ENCODE peak calls at places on chromosome 5, in eight cellular contexts. X is aorta; L is right cardiac atrium; K is pancreas; S is heart right ventricle; I is HCT116; J is naive thymus-derived CD4-positive, alpha-beta T cell; O is IMR-90. R is an unnamed sample.

GRCh38 chr5:116343961-116344360 is 230.7 kb downstream of the SEMA6A start:
- ATAC-seq in X (no peak), L (peak), K (no peak), S (peak), I (no peak), J (no peak), O (no peak), R (no peak)

GRCh38 chr5:112200132-112200531 is 218.9 kb downstream of the EPB41L4A start:
- ATAC-seq in X (no peak), L (no peak), K (no peak), S (peak), I (no peak), J (no peak), O (no peak), R (no peak)

GRCh38 chr5:132260051-132260450 is 2.6 kb downstream of the PDLIM4 start:
- ATAC-seq in X (peak), L (no peak), K (no peak), S (no peak), I (peak), J (no peak), O (no peak), R (no peak)

GRCh38 chr5:115096034-115096769 is 73.5 kb downstream of the TRIM36 start:
- ATAC-seq in X (no peak), L (no peak), K (no peak), S (no peak), I (no peak), J (no peak), O (no peak), R (no peak)

GRCh38 chr5:152560508-152561137 is 155.5 kb upstream of the NMUR2 start:
- ATAC-seq in X (no peak), L (peak), K (peak), S (no peak), I (peak), J (no peak), O (no peak), R (no peak)

GRCh38 chr5:119063579-119064379 is 7.1 kb upstream of the DMXL1 start:
- ATAC-seq in X (no peak), L (no peak), K (peak), S (no peak), I (no peak), J (peak), O (peak), R (no peak)

GRCh38 chr5:178526796-178527457 is 63.3 kb downstream of the COL23A1 start:
- ATAC-seq in X (no peak), L (peak), K (no peak), S (peak), I (no peak), J (no peak), O (no peak), R (no peak)

GRCh38 chr5:7492371-7492770 is 96.4 kb downstream of the ADCY2 start:
- ATAC-seq in X (no peak), L (no peak), K (no peak), S (no peak), I (no peak), J (no peak), O (no peak), R (no peak)

GRCh38 chr5:142655339-142656267 is 30.3 kb downstream of the FGF1 start:
- ATAC-seq in X (peak), L (peak), K (peak), S (peak), I (peak), J (peak), O (peak), R (peak)

GRCh38 chr5:111384220-111384619 is 128.1 kb downstream of the STARD4 start:
- ATAC-seq in X (no peak), L (no peak), K (no peak), S (no peak), I (no peak), J (no peak), O (no peak), R (no peak)

GRCh38 chr5:165525268-165525667 is 2019.8 kb downstream of the MAT2B start:
- ATAC-seq in X (no peak), L (no peak), K (no peak), S (no peak), I (no peak), J (peak), O (peak), R (no peak)

GRCh38 chr5:160272041-160272663 is 40.2 kb downstream of the CCNJL start:
- ATAC-seq in X (no peak), L (no peak), K (no peak), S (no peak), I (no peak), J (no peak), O (no peak), R (no peak)

GRCh38 chr5:149228610-149229297 is 42.9 kb upstream of the AFAP1L1 start:
- ATAC-seq in X (peak), L (peak), K (peak), S (peak), I (peak), J (no peak), O (peak), R (peak)

GRCh38 chr5:119386945-119387344 is 31.1 kb downstream of the TNFAIP8 start:
- ATAC-seq in X (peak), L (peak), K (peak), S (peak), I (no peak), J (no peak), O (no peak), R (no peak)

GRCh38 chr5:54242287-54242686 is 68.1 kb downstream of the ARL15 start:
- ATAC-seq in X (no peak), L (peak), K (no peak), S (peak), I (no peak), J (no peak), O (no peak), R (no peak)

GRCh38 chr5:127506616-127507015 is 10.8 kb upstream of the PRRC1 start:
- ATAC-seq in X (no peak), L (no peak), K (no peak), S (no peak), I (no peak), J (no peak), O (no peak), R (no peak)

GRCh38 chr5:67196537-67197059 is at the start of gene CD180:
- ATAC-seq in X (peak), L (peak), K (peak), S (peak), I (no peak), J (no peak), O (no peak), R (peak)

GRCh38 chr5:64595519-64595855 is 89.7 kb downstream of the RGS7BP start:
- ATAC-seq in X (no peak), L (peak), K (no peak), S (no peak), I (no peak), J (no peak), O (no peak), R (no peak)

GRCh38 chr5:126931968-126932622 is 98.3 kb downstream of the MARCHF3 start:
- ATAC-seq in X (no peak), L (no peak), K (no peak), S (peak), I (no peak), J (no peak), O (no peak), R (no peak)

GRCh38 chr5:75659791-75660453 is 48.7 kb downstream of the ANKDD1B start:
- ATAC-seq in X (no peak), L (no peak), K (no peak), S (no peak), I (no peak), J (no peak), O (no peak), R (no peak)

GRCh38 chr5:108340131-108340530 is 41.8 kb downstream of the FBXL17 start:
- ATAC-seq in X (no peak), L (no peak), K (no peak), S (no peak), I (no peak), J (no peak), O (no peak), R (no peak)

GRCh38 chr5:168219515-168220410 is 71.7 kb upstream of the WWC1 start:
- ATAC-seq in X (peak), L (peak), K (peak), S (peak), I (peak), J (peak), O (peak), R (peak)

GRCh38 chr5:95358320-95358719 is 32.8 kb upstream of the FAM81B start:
- ATAC-seq in X (no peak), L (no peak), K (no peak), S (no peak), I (no peak), J (no peak), O (no peak), R (no peak)

GRCh38 chr5:89946514-89946913 is 463.0 kb downstream of the CETN3 start:
- ATAC-seq in X (peak), L (peak), K (no peak), S (peak), I (no peak), J (no peak), O (no peak), R (no peak)

GRCh38 chr5:143865421-143865820 is 53.5 kb downstream of the HMHB1 start:
- ATAC-seq in X (no peak), L (no peak), K (no peak), S (no peak), I (no peak), J (no peak), O (no peak), R (no peak)

GRCh38 chr5:72445969-72446368 is 61.2 kb downstream of the ZNF366 start:
- ATAC-seq in X (no peak), L (no peak), K (peak), S (peak), I (no peak), J (no peak), O (no peak), R (no peak)

GRCh38 chr5:39231705-39232525 is 12.6 kb upstream of the FYB1 start:
- ATAC-seq in X (no peak), L (no peak), K (no peak), S (no peak), I (peak), J (peak), O (no peak), R (no peak)

GRCh38 chr5:73365301-73365853 is 83.2 kb downstream of the FOXD1 start:
- ATAC-seq in X (no peak), L (no peak), K (no peak), S (no peak), I (no peak), J (no peak), O (peak), R (no peak)

GRCh38 chr5:3715048-3715447 is 119.4 kb downstream of the IRX1 start:
- ATAC-seq in X (no peak), L (no peak), K (no peak), S (no peak), I (no peak), J (no peak), O (no peak), R (peak)

GRCh38 chr5:40046792-40047191 is 622.0 kb upstream of the DAB2 start:
- ATAC-seq in X (no peak), L (no peak), K (no peak), S (no peak), I (no peak), J (no peak), O (no peak), R (no peak)

GRCh38 chr5:42677156-42677842 is 79.3 kb upstream of the CCDC152 start:
- ATAC-seq in X (no peak), L (no peak), K (no peak), S (no peak), I (no peak), J (no peak), O (no peak), R (no peak)

GRCh38 chr5:66329078-66329477 is 185.0 kb downstream of the SREK1 start:
- ATAC-seq in X (no peak), L (no peak), K (no peak), S (no peak), I (no peak), J (no peak), O (no peak), R (no peak)

GRCh38 chr5:113114559-113114958 is 138.0 kb downstream of the DCP2 start:
- ATAC-seq in X (no peak), L (no peak), K (no peak), S (no peak), I (no peak), J (no peak), O (no peak), R (no peak)

GRCh38 chr5:134005415-134006118 is 792 bp upstream of the VDAC1 start:
- ATAC-seq in X (peak), L (peak), K (peak), S (peak), I (peak), J (no peak), O (peak), R (no peak)

GRCh38 chr5:1003296-1003937 is 5.2 kb upstream of the NKD2 start:
- ATAC-seq in X (no peak), L (no peak), K (no peak), S (no peak), I (peak), J (no peak), O (no peak), R (no peak)

GRCh38 chr5:81194633-81195333 is 38.3 kb upstream of the CKMT2 start:
- ATAC-seq in X (peak), L (peak), K (peak), S (peak), I (peak), J (peak), O (peak), R (peak)

GRCh38 chr5:177349762-177350161 is 1.7 kb downstream of the LMAN2 start:
- ATAC-seq in X (no peak), L (no peak), K (no peak), S (no peak), I (no peak), J (no peak), O (no peak), R (no peak)
- H3K4me3 ChIP-seq in X (no peak), L (no peak), K (peak), S (no peak), I (peak), J (no peak), O (peak), R (peak)

DNA sequence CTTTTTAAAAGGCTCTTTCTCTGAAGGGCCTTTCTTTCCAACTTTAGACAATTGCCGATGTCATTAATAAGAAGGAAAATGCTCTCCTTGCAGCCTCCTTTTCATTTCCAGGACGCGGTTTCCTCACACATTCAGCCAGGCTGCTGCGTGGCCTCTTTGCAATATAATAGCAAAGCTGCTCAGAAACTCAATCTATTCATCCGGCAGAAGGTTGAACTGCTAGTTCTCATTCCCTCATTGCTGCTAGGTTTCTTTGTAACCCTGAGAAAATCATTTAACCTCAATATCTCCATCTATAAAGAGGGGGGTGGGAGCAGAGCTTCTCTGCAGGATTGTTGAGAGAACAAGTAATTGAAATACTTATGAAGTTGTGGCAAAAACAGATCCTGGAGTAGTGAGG is 63.4 kb downstream of the NUDT12 start:
- ATAC-seq in X (no peak), L (no peak), K (no peak), S (no peak), I (no peak), J (no peak), O (no peak), R (no peak)
- H3K4me3 ChIP-seq in X (no peak), L (no peak), K (no peak), S (no peak), I (no peak), J (no peak), O (no peak), R (no peak)

DNA sequence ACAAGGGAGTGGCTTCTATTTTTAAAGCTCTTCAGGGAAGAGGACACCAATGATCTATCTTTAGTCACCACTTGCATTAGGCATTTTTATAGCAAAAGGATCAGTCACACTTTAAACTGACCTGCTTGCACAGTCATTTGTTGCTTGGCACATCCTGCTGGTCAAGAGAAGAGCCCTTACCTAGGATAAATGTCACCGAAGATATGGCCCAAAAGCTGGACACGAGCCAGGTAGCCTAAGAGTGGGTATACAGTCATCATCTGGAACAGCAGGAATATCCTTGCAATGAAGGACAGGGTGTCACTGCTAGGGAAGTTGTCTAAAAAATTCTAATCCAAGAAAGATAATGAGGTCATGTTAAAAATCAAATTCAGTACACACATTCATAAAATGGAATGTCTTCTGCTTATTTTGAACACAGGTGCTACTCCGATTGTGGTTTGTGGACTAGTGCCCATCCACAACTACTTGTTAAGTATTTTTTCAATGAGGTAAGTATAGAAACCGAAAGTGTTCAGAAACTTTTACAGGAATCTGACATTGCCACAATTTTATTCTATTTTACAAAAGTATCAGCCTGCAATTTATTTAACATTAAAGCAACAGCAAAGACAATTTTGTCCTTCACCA is 78.4 kb downstream of the SLC38A9 start:
- ATAC-seq in X (peak), L (peak), K (peak), S (peak), I (peak), J (no peak), O (no peak), R (no peak)
- H3K4me3 ChIP-seq in X (no peak), L (peak), K (no peak), S (peak), I (no peak), J (no peak), O (no peak), R (no peak)

GRCh38 chr5:96584712-96585111 is 77.5 kb upstream of the CAST start:
- ATAC-seq in X (no peak), L (peak), K (no peak), S (no peak), I (no peak), J (peak), O (no peak), R (no peak)
- H3K4me3 ChIP-seq in X (no peak), L (no peak), K (no peak), S (no peak), I (no peak), J (no peak), O (no peak), R (no peak)

GRCh38 chr5:35855221-35855620 is 1.5 kb upstream of the IL7R start:
- ATAC-seq in X (no peak), L (no peak), K (no peak), S (no peak), I (no peak), J (no peak), O (no peak), R (no peak)
- H3K4me3 ChIP-seq in X (no peak), L (no peak), K (no peak), S (no peak), I (no peak), J (peak), O (no peak), R (no peak)

GRCh38 chr5:170474489-170475266 is 29.1 kb upstream of the KCNIP1 start:
- ATAC-seq in X (no peak), L (no peak), K (no peak), S (no peak), I (no peak), J (no peak), O (no peak), R (no peak)

GRCh38 chr5:170478306-170478705 is 25.5 kb upstream of the KCNIP1 start:
- ATAC-seq in X (no peak), L (no peak), K (no peak), S (no peak), I (no peak), J (no peak), O (no peak), R (no peak)

GRCh38 chr5:170473642-170474041 is 30.2 kb upstream of the KCNIP1 start:
- ATAC-seq in X (no peak), L (no peak), K (no peak), S (no peak), I (no peak), J (no peak), O (no peak), R (no peak)

GRCh38 chr5:170477906-170478305 is 25.9 kb upstream of the KCNIP1 start:
- ATAC-seq in X (no peak), L (no peak), K (no peak), S (no peak), I (no peak), J (no peak), O (no peak), R (no peak)

GRCh38 chr5:170475269-170476000 is 28.4 kb upstream of the KCNIP1 start:
- ATAC-seq in X (no peak), L (no peak), K (no peak), S (no peak), I (no peak), J (no peak), O (no peak), R (no peak)
- H3K4me3 ChIP-seq in X (no peak), L (no peak), K (no peak), S (no peak), I (no peak), J (no peak), O (no peak), R (no peak)